ENCODE peak calls at places on chromosomes 5 and 9, in nine cellular contexts. C, P, G, T, N, E, W, I and U are unnamed samples.

GRCh38 chr5:8522635-8523034 is 653.7 kb downstream of the MTRR start:
- DNase-seq in C (no peak), P (no peak), G (no peak), W (no peak), I (no peak), N (no peak), E (no peak), T (no peak), U (no peak)

GRCh38 chr5:143600396-143601075 is 197.1 kb upstream of the NR3C1 start:
- DNase-seq in I (no peak), N (no peak), E (no peak), T (peak), W (no peak), C (no peak), P (no peak), G (peak), U (no peak)

GRCh38 chr5:107894361-107894760 is 223.6 kb upstream of the EFNA5 start:
- DNase-seq in W (no peak), I (no peak), P (no peak), C (no peak), T (peak), G (peak), N (no peak), E (no peak), U (no peak)

GRCh38 chr9:70553718-70554673 is 139.5 kb upstream of the KLF9 start:
- DNase-seq in N (no peak), G (peak), C (peak), E (peak), P (no peak), T (no peak), I (peak), W (peak), U (no peak)

GRCh38 chr9:128098017-128098935 is 29.3 kb downstream of the PTGES2 start:
- DNase-seq in T (peak), G (peak), P (peak), N (peak), E (peak), C (peak), W (peak), I (peak), U (peak)

GRCh38 chr9:93259490-93260289 is 75.8 kb downstream of the WNK2 start:
- DNase-seq in G (no peak), W (peak), T (no peak), P (no peak), I (no peak), N (no peak), E (peak), C (no peak), U (no peak)

GRCh38 chr5:77923666-77924065 is 147.5 kb upstream of the TBCA start:
- DNase-seq in N (no peak), I (no peak), P (no peak), C (no peak), G (no peak), T (no peak), W (no peak), E (no peak), U (no peak)

GRCh38 chr9:107425110-107426025 is 64.2 kb downstream of the KLF4 start:
- DNase-seq in W (peak), P (peak), E (peak), C (peak), N (peak), T (peak), G (peak), I (peak), U (peak)

GRCh38 chr5:72598461-72599433 is 91.5 kb upstream of the ZNF366 start:
- DNase-seq in P (no peak), E (no peak), I (no peak), T (peak), G (peak), N (no peak), C (no peak), W (no peak), U (no peak)

GRCh38 chr5:81247441-81247972 is 14.4 kb downstream of the CKMT2 start:
- DNase-seq in T (peak), E (no peak), W (no peak), N (no peak), G (peak), P (peak), I (peak), C (peak), U (no peak)

GRCh38 chr5:137778772-137779564 is 24.8 kb upstream of the HNRNPA0 start:
- DNase-seq in N (peak), E (no peak), T (peak), P (peak), W (no peak), I (peak), G (peak), C (no peak), U (no peak)

GRCh38 chr9:127822108-127822507 is 19.4 kb downstream of the FPGS start:
- DNase-seq in N (no peak), G (no peak), C (no peak), T (no peak), I (no peak), P (no peak), E (no peak), W (no peak), U (no peak)

GRCh38 chr9:132268725-132269352 is 85.9 kb downstream of the SETX start:
- DNase-seq in P (peak), W (peak), T (peak), E (peak), C (no peak), I (peak), N (peak), G (peak), U (peak)

DNA sequence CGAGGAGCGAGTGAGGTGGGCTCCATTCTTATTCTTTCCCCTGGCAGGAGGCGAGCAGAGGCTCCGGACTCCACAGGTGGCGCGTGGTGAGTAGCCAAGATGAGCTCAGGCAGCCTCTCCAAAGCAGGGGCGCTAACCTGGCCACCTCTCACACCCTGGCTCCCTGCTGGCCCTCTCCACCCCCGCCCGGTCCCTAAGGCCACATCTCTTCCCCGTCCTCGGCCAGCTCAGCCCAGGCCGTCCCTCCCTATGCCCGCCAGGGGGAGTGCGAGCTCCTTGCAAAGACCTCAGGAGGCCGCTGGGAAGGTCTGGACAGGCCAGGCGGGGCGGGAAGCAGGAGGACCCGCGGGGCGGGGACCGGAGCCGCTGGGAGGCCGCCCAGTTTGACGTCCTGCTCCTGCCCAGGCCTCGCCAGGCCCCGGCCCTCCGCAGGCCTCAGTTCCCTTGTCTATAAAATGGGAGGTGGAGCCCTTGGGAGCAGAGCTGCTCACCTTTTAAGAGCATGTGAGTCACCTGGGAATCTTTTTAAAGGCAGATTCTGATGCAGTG is 46.3 kb upstream of the GGTA1 start:
- DNase-seq in C (peak), I (peak), W (peak), P (peak), N (peak), E (peak), T (peak), G (peak), U (peak)
- TF ChIP-seq CTCF in C (peak), I (peak), W (peak), P (peak), N (peak), E (peak), T (peak), G (peak), U (peak)

DNA sequence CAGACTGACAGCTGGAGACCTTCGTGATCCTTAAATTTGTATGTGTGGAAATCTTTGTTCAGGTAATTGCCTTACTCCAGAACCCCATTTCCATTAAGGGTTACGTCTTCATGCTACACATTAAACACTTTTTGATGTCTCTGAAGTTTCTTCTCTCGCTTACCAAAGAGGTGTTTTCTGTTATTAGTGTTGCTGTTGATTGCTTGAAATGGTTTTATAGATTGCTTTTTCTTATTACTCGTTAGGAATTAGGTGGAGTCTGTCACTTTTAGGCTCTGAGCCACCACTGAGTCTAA is 62.3 kb upstream of the PPARGC1B start:
- DNase-seq in N (no peak), I (no peak), G (no peak), P (no peak), C (no peak), T (no peak), E (no peak), W (no peak), U (no peak)
- TF ChIP-seq CTCF in N (peak), I (peak), G (no peak), P (no peak), C (no peak), T (no peak), E (peak), W (peak), U (no peak)

GRCh38 chr9:111148994-111149759 is 110.9 kb upstream of the LPAR1 start:
- DNase-seq in E (no peak), W (no peak), G (peak), T (peak), N (no peak), C (no peak), I (peak), P (peak), U (no peak)
- TF ChIP-seq CTCF in E (no peak), W (no peak), G (peak), T (peak), N (no peak), C (no peak), I (no peak), P (peak), U (no peak)

DNA sequence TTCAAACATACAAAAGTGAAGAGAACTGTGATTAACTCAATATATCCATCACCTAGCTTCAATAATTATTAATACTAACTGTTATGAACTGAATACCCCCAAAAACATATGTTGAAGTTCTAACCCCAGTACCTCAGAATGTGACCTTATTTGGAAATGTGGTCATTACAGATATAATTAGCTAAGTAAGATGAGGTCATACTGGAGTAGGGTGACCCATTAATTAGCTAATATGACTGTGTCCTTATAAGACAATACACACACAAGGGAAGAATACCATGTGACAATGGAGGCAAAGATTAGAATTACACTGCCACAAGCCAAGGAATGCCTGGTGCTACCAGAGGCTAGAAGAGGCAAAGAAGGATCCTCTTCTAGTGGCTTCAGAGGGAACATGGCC is 7.8 kb downstream of the RRAGA start:
- DNase-seq in N (no peak), E (no peak), I (no peak), T (no peak), C (no peak), W (no peak), P (no peak), G (no peak), U (no peak)
- TF ChIP-seq CTCF in N (no peak), E (no peak), I (no peak), T (no peak), C (no peak), W (no peak), P (no peak), G (no peak), U (no peak)

DNA sequence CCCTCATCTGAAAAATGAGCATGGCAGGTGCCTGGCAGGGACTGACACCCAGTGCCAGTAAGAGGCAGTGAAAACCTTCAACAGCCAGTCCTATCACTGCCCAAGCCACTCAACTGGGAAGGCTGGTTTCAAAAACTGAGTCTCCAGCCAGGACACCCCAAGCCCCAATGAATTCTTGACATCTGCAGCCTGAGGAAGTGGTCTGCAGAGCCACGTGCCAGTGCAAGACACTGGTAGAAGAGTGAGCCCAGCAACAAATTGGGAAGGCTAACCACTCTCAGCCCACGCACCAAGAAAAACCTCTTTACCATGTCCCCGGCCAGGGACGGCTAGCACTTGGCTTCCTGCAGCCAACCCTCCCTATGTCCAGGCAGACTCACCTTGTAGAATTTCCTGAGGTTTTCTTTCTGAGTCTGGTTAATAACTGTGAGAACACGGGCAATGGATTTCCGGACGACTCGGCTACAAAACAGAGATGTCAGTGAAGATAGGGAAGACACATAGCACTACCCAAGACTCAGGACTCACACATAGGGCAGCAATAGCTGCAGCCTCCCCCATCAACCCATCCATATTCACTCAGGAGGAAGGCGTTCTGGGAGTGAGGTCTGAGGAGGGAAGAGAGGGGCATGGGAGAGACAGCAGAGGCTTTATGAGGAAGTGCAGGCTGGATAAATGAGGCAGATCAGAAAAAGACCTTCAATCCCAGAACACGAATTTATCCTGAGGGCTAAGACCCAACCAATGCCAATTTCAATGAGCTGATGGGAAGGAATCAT is 1.8 kb downstream of the RPL35 start:
- DNase-seq in T (no peak), G (no peak), W (no peak), C (no peak), E (no peak), P (no peak), I (no peak), N (no peak), U (no peak)
- TF ChIP-seq CTCF in T (no peak), G (no peak), W (no peak), C (no peak), E (no peak), P (no peak), I (no peak), N (no peak), U (no peak)

DNA sequence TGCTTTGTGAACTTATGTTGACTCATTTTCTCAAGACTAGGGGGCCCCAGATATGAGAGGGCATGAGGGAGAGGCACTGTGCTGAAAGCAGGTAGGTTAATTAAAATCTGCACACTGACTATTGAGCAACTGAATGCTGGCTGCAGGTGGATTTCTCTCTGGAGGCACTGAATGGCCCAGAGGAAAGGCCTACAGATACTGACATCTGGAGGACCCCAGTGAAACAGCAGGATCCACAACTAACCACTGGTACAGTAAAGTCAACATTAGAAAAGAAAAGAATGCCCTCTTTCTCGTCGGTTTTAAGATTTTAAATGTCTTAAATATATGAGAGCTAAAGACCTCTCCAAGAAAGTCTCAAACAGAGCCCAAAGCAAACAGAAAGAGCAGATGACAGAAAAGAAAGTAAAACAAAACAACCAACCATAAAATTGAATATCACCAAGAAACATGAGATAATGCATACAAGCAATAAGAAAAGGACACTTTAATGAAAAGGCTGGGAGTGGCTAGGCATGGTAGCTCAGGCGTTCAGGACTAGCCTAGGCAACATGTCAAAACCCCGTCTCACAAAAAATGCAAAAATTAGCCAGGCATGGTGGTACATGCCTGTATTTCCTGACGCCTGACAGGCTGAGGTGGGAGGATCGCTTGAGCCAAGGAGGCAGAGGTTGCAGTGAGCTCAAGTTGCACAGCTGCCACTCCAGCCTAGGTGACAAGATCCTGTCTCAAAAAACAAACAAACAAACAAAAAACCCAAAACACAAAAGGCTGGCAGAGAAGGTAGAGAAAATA is 43.3 kb downstream of the PUM3 start:
- DNase-seq in I (no peak), P (no peak), E (no peak), N (no peak), W (no peak), C (no peak), T (peak), G (peak), U (no peak)
- TF ChIP-seq CTCF in I (no peak), P (peak), E (no peak), N (peak), W (peak), C (peak), T (peak), G (peak), U (peak)